ENCODE peak calls at places on chromosomes 7 and 10, in six cellular contexts. I is BJ, F is tibial artery, V is BE2C, N is heart left ventricle, Z is fibroblast of lung. G is an unnamed sample.

GRCh38 chr7:43489257-43489656 is 93.7 kb upstream of the STK17A start:
- DNase-seq in I (no peak), F (no peak), V (no peak), N (no peak), Z (no peak), G (no peak)

GRCh38 chr7:135300913-135301765 is 67.5 kb downstream of the STRA8 start:
- DNase-seq in I (no peak), F (no peak), V (no peak), N (no peak), Z (no peak), G (peak; percentile 66)

GRCh38 chr10:52409195-52409594 is 95.1 kb downstream of the DKK1 start:
- DNase-seq in I (no peak), F (no peak), V (no peak), N (no peak), Z (no peak), G (no peak)

GRCh38 chr7:44415510-44415909 is 74.9 kb downstream of the NUDCD3 start:
- DNase-seq in I (no peak), F (no peak), V (no peak), N (no peak), Z (no peak), G (peak; percentile 11)

GRCh38 chr10:15658099-15658702 is 61.5 kb downstream of the ITGA8 start:
- DNase-seq in I (no peak), F (no peak), V (no peak), N (no peak), Z (no peak), G (no peak)

GRCh38 chr7:95190515-95190914 is 133.8 kb downstream of the PON1 start:
- DNase-seq in I (no peak), F (no peak), V (no peak), N (no peak), Z (no peak), G (peak; percentile 13)

GRCh38 chr7:108452707-108453106 is 3.5 kb downstream of the NRCAM start:
- DNase-seq in I (no peak), F (no peak), V (peak; percentile 31), N (no peak), Z (peak; percentile 45), G (peak; percentile 64)

GRCh38 chr7:100867796-100868485 is 754 bp downstream of the TRIP6 start:
- DNase-seq in I (no peak), F (no peak), V (no peak), N (no peak), Z (no peak), G (no peak)

GRCh38 chr10:5533098-5533731 is 8.5 kb downstream of the CALML3 start:
- DNase-seq in I (no peak), F (peak; percentile 25), V (no peak), N (no peak), Z (no peak), G (no peak)

GRCh38 chr10:133307776-133308430 is 769 bp downstream of the TUBGCP2 start:
- DNase-seq in I (no peak), F (peak; percentile 52), V (peak; percentile 78), N (peak; percentile 59), Z (peak; percentile 50), G (peak; percentile 70)

GRCh38 chr10:101400529-101400928 is 46.6 kb downstream of the BTRC start:
- DNase-seq in I (no peak), F (no peak), V (no peak), N (no peak), Z (peak; percentile 20), G (no peak)

GRCh38 chr10:105398202-105398601 is 757.1 kb downstream of the SORCS3 start:
- DNase-seq in I (no peak), F (no peak), V (no peak), N (peak; percentile 19), Z (no peak), G (no peak)

GRCh38 chr10:130018253-130018652 is 54.2 kb upstream of the EBF3 start:
- DNase-seq in I (no peak), F (no peak), V (no peak), N (no peak), Z (no peak), G (no peak)

GRCh38 chr10:120891367-120891766 is 40.2 kb downstream of the WDR11 start:
- DNase-seq in I (peak; percentile 3), F (no peak), V (no peak), N (no peak), Z (peak; percentile 75), G (peak; percentile 6)

GRCh38 chr7:101676956-101677355 is 47.9 kb upstream of the MYL10 start:
- DNase-seq in I (no peak), F (no peak), V (no peak), N (no peak), Z (no peak), G (no peak)

GRCh38 chr10:86075512-86075911 is 291.1 kb downstream of the GRID1 start:
- DNase-seq in I (no peak), F (no peak), V (no peak), N (no peak), Z (no peak), G (no peak)

GRCh38 chr7:66359656-66360211 is 154.6 kb downstream of the TPST1 start:
- DNase-seq in I (no peak), F (peak; percentile 43), V (no peak), N (no peak), Z (peak; percentile 28), G (peak; percentile 13)

GRCh38 chr10:17088118-17088806 is 41.3 kb downstream of the CUBN start:
- DNase-seq in I (no peak), F (no peak), V (no peak), N (no peak), Z (peak; percentile 75), G (peak; percentile 81)

GRCh38 chr10:133441780-133442179 is 12.0 kb upstream of the SCART1 start:
- DNase-seq in I (no peak), F (no peak), V (no peak), N (no peak), Z (no peak), G (no peak)

GRCh38 chr10:18325889-18326531 is 185.8 kb downstream of the CACNB2 start:
- DNase-seq in I (no peak), F (no peak), V (no peak), N (no peak), Z (peak; percentile 34), G (no peak)
- TF ChIP-seq CTCF in I (no peak), F (no peak), V (no peak), N (no peak), Z (no peak), G (no peak)

DNA sequence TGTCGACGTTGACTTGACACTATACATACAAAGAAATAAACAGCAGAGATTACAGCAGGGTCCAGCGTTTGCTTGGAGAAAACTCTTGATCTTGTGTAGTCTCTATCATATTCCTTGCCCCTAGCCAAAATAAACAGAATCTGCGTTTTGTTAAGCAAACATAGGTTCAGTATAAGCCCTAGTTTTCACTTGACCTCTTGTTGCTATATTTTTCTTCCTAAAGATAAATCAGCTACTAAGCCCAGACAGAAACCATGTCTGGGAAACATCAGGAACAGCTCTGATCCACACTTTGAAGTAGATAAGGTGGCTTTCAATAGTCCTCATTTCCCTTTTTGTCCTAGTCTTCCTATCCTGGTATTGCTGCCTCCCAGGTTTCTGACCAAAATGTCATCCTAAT is 328.2 kb upstream of the MAGI2 start:
- DNase-seq in I (no peak), F (no peak), V (no peak), N (no peak), Z (peak; percentile 33), G (peak; percentile 56)
- H3K4me3 ChIP-seq in I (no peak overlapping the region), F (no peak overlapping the region), V (no peak overlapping the region), N (no peak overlapping the region), Z (no peak overlapping the region), G (no peak overlapping the region)

GRCh38 chr10:35027567-35027966 is 62.6 kb downstream of the CUL2 start:
- DNase-seq in I (peak; percentile 15), F (no peak), V (no peak), N (no peak), Z (peak; percentile 53), G (peak; percentile 52)
- TF ChIP-seq CTCF in I (peak; percentile 38), F (peak; percentile 39), V (peak; percentile 32), N (peak; percentile 57), Z (peak; percentile 42), G (peak; percentile 32)

GRCh38 chr10:33453081-33453850 is 118.8 kb upstream of the NRP1 start:
- DNase-seq in I (no peak), F (no peak), V (no peak), N (no peak), Z (no peak), G (peak; percentile 62)
- H3K4me3 ChIP-seq in I (no peak overlapping the region), F (no peak overlapping the region), V (no peak overlapping the region), N (no peak overlapping the region), Z (no peak overlapping the region), G (no peak overlapping the region)

DNA sequence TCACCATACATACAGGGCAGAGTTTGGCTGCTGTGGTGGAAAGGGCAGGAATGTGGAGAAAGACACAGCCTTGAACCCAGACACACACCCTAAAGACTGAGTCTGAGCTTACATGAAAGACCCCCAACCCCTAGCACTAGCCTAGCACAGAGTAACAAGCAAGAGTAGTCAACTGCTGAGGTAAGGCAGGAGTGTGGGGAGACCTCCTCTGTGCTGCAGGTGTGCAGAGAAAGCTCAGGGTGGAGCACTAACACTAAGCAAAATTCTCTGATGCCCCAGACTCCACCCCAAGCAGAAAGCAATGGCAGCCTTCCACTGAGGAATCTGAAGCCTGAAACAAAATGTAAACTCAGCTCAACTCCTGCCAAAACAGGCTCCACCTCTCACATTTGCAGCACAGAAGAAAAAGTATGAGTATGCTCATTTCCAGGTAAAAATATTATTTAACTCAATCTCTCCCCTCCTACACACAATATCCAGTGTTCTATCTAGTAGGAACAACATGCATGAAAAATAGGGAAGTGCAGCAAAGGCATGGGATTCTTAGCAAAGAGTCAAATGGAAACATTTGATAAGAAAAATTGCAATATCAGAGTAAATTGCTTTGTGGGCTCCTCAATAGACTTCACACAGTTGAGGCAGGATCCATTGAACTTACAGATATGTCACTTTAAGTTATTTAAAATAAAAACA is 151.1 kb downstream of the ANK3 start:
- DNase-seq in I (no peak), F (no peak), V (peak; percentile 18), N (peak; percentile 23), Z (peak; percentile 84), G (peak; percentile 80)
- TF ChIP-seq CTCF in I (peak; percentile 49), F (no peak), V (peak; percentile 50), N (peak; percentile 42), Z (peak; percentile 61), G (peak; percentile 34)